ENCODE peak calls at places on chromosome 11, in eight cellular contexts. Y is naive thymus-derived CD8-positive, alpha-beta T cell; L is T-cell; F is HAP-1; X is RPMI8226; R is adipocyte; B is dorsolateral prefrontal cortex; V is activated naive CD8-positive, alpha-beta T cell treated with anti-CD3 and anti-CD28 coated beads, Interleukin-2, amount 50 U/mL, for 24 hours. J is an unnamed sample.

GRCh38 chr11:2150206-2150847 is 10.7 kb downstream of the INS start:
- DNase-seq in Y (no peak), L (no peak), F (no peak), X (no peak), R (peak), B (no peak), V (no peak), J (peak)

GRCh38 chr11:34263462-34264186 is 94.2 kb downstream of the ABTB2 start:
- DNase-seq in Y (no peak), L (no peak), F (no peak), X (no peak), R (peak), B (no peak), V (no peak), J (no peak)

GRCh38 chr11:120129570-120129969 is 8.3 kb downstream of the TRIM29 start:
- DNase-seq in Y (no peak), L (no peak), F (no peak), X (no peak), R (no peak), B (no peak), V (no peak), J (no peak)

GRCh38 chr11:120068114-120068573 is 69.8 kb downstream of the TRIM29 start:
- DNase-seq in Y (no peak), L (no peak), F (no peak), X (no peak), R (no peak), B (no peak), V (no peak), J (no peak)

GRCh38 chr11:3178349-3178748 is 13.2 kb upstream of the OSBPL5 start:
- DNase-seq in Y (no peak), L (no peak), F (no peak), X (no peak), R (peak), B (no peak), V (no peak), J (no peak)

GRCh38 chr11:118845369-118845768 is 38.3 kb upstream of the CXCR5 start:
- DNase-seq in Y (no peak), L (no peak), F (no peak), X (no peak), R (peak), B (no peak), V (no peak), J (no peak)

GRCh38 chr11:11916981-11917399 is 75.2 kb downstream of the USP47 start:
- DNase-seq in Y (no peak), L (no peak), F (no peak), X (no peak), R (peak), B (no peak), V (no peak), J (no peak)

GRCh38 chr11:12810497-12810896 is 136.3 kb downstream of the TEAD1 start:
- DNase-seq in Y (no peak), L (no peak), F (no peak), X (no peak), R (no peak), B (no peak), V (no peak), J (no peak)

GRCh38 chr11:122069946-122070345 is 46.1 kb downstream of the BLID start:
- DNase-seq in Y (no peak), L (no peak), F (peak), X (peak), R (peak), B (peak), V (no peak), J (no peak)

GRCh38 chr11:127815316-127815715 is 772.0 kb downstream of the ETS1 start:
- DNase-seq in Y (no peak), L (no peak), F (no peak), X (no peak), R (no peak), B (no peak), V (no peak), J (no peak)